ENCODE peak calls at places on chromosomes 13 and 19, in ten cellular contexts. One of them, this sample, is unnamed.

GRCh38 chr13:91398413-91399188 is at the start of gene GPC5:
- DNase-seq in 8988T: peak; percentile 71
- DNase-seq in cortex of kidney: no peak
- DNase-seq in anterior cingulate cortex: peak; percentile 76
- DNase-seq in astrocyte of the spinal cord: peak; percentile 45
- DNase-seq in stimulated activated naive CD4-positive, alpha-beta T cell treated with Interleukin-2 at 50 U/mL for 16 hours: peak; percentile 72
- DNase-seq in stomach: peak; percentile 80
- DNase-seq in PC-9: peak; percentile 74
- DNase-seq in activated CD4-positive, alpha-beta T cell treated with anti-CD3 and anti-CD28 coated beads for 36 hours: peak; percentile 92
- DNase-seq in CD4-positive, alpha-beta T cell: peak; percentile 70
- DNase-seq in this sample: no peak

GRCh38 chr13:76016799-76017198 is 380.7 kb downstream of the LMO7 start:
- DNase-seq in anterior cingulate cortex: no peak
- DNase-seq in cortex of kidney: no peak
- DNase-seq in CD4-positive, alpha-beta T cell: no peak
- DNase-seq in activated CD4-positive, alpha-beta T cell treated with anti-CD3 and anti-CD28 coated beads for 36 hours: peak; percentile 42
- DNase-seq in stimulated activated naive CD4-positive, alpha-beta T cell treated with Interleukin-2 at 50 U/mL for 16 hours: no peak
- DNase-seq in PC-9: peak; percentile 8
- DNase-seq in astrocyte of the spinal cord: peak; percentile 18
- DNase-seq in 8988T: no peak
- DNase-seq in stomach: no peak
- DNase-seq in this sample: peak; percentile 71

GRCh38 chr19:38721977-38722773 is 22.1 kb downstream of the CAPN12 start:
- DNase-seq in 8988T: no peak
- DNase-seq in stimulated activated naive CD4-positive, alpha-beta T cell treated with Interleukin-2 at 50 U/mL for 16 hours: no peak
- DNase-seq in CD4-positive, alpha-beta T cell: no peak
- DNase-seq in cortex of kidney: no peak
- DNase-seq in stomach: peak; percentile 60
- DNase-seq in PC-9: no peak
- DNase-seq in activated CD4-positive, alpha-beta T cell treated with anti-CD3 and anti-CD28 coated beads for 36 hours: no peak
- DNase-seq in anterior cingulate cortex: peak; percentile 91
- DNase-seq in astrocyte of the spinal cord: no peak
- DNase-seq in this sample: no peak

GRCh38 chr19:16366433-16367268 is 42.0 kb downstream of the KLF2 start:
- DNase-seq in stimulated activated naive CD4-positive, alpha-beta T cell treated with Interleukin-2 at 50 U/mL for 16 hours: peak; percentile 32
- DNase-seq in PC-9: no peak
- DNase-seq in CD4-positive, alpha-beta T cell: peak; percentile 33
- DNase-seq in 8988T: no peak
- DNase-seq in cortex of kidney: no peak
- DNase-seq in astrocyte of the spinal cord: no peak
- DNase-seq in stomach: no peak
- DNase-seq in activated CD4-positive, alpha-beta T cell treated with anti-CD3 and anti-CD28 coated beads for 36 hours: peak; percentile 50
- DNase-seq in anterior cingulate cortex: no peak
- DNase-seq in this sample: peak; percentile 66

GRCh38 chr13:30142502-30143211 is 164.7 kb downstream of the KATNAL1 start:
- DNase-seq in stomach: no peak
- DNase-seq in PC-9: peak; percentile 87
- DNase-seq in anterior cingulate cortex: no peak
- DNase-seq in cortex of kidney: no peak
- DNase-seq in activated CD4-positive, alpha-beta T cell treated with anti-CD3 and anti-CD28 coated beads for 36 hours: peak; percentile 66
- DNase-seq in CD4-positive, alpha-beta T cell: no peak
- DNase-seq in stimulated activated naive CD4-positive, alpha-beta T cell treated with Interleukin-2 at 50 U/mL for 16 hours: peak; percentile 8
- DNase-seq in astrocyte of the spinal cord: peak; percentile 98
- DNase-seq in 8988T: no peak
- DNase-seq in this sample: no peak

GRCh38 chr13:108315955-108316354 is 46.4 kb downstream of the TNFSF13B start:
- DNase-seq in PC-9: no peak
- DNase-seq in CD4-positive, alpha-beta T cell: no peak
- DNase-seq in anterior cingulate cortex: no peak
- DNase-seq in stomach: no peak
- DNase-seq in 8988T: no peak
- DNase-seq in stimulated activated naive CD4-positive, alpha-beta T cell treated with Interleukin-2 at 50 U/mL for 16 hours: no peak
- DNase-seq in cortex of kidney: no peak
- DNase-seq in astrocyte of the spinal cord: no peak
- DNase-seq in activated CD4-positive, alpha-beta T cell treated with anti-CD3 and anti-CD28 coated beads for 36 hours: no peak
- DNase-seq in this sample: no peak

GRCh38 chr13:103386341-103386740 is 320.1 kb upstream of the SLC10A2 start:
- DNase-seq in activated CD4-positive, alpha-beta T cell treated with anti-CD3 and anti-CD28 coated beads for 36 hours: no peak
- DNase-seq in anterior cingulate cortex: no peak
- DNase-seq in cortex of kidney: no peak
- DNase-seq in stimulated activated naive CD4-positive, alpha-beta T cell treated with Interleukin-2 at 50 U/mL for 16 hours: no peak
- DNase-seq in astrocyte of the spinal cord: peak; percentile 84
- DNase-seq in stomach: no peak
- DNase-seq in CD4-positive, alpha-beta T cell: no peak
- DNase-seq in 8988T: no peak
- DNase-seq in PC-9: no peak
- DNase-seq in this sample: no peak

GRCh38 chr19:57830071-57830602 is at the start of gene ZNF587B:
- DNase-seq in anterior cingulate cortex: peak; percentile 43
- DNase-seq in astrocyte of the spinal cord: peak; percentile 77
- DNase-seq in activated CD4-positive, alpha-beta T cell treated with anti-CD3 and anti-CD28 coated beads for 36 hours: peak; percentile 64
- DNase-seq in PC-9: peak; percentile 47
- DNase-seq in cortex of kidney: no peak
- DNase-seq in stomach: peak; percentile 51
- DNase-seq in stimulated activated naive CD4-positive, alpha-beta T cell treated with Interleukin-2 at 50 U/mL for 16 hours: no peak
- DNase-seq in CD4-positive, alpha-beta T cell: no peak
- DNase-seq in 8988T: peak; percentile 34
- DNase-seq in this sample: peak; percentile 49

GRCh38 chr19:39124136-39124764 is 1.3 kb upstream of the PAK4 start:
- DNase-seq in stomach: no peak
- DNase-seq in CD4-positive, alpha-beta T cell: no peak
- DNase-seq in activated CD4-positive, alpha-beta T cell treated with anti-CD3 and anti-CD28 coated beads for 36 hours: no peak
- DNase-seq in PC-9: no peak
- DNase-seq in anterior cingulate cortex: no peak
- DNase-seq in stimulated activated naive CD4-positive, alpha-beta T cell treated with Interleukin-2 at 50 U/mL for 16 hours: no peak
- DNase-seq in 8988T: no peak
- DNase-seq in cortex of kidney: no peak
- DNase-seq in astrocyte of the spinal cord: no peak
- DNase-seq in this sample: no peak

GRCh38 chr19:38473201-38473600 is 39.7 kb downstream of the RYR1 start:
- DNase-seq in CD4-positive, alpha-beta T cell: no peak
- DNase-seq in stimulated activated naive CD4-positive, alpha-beta T cell treated with Interleukin-2 at 50 U/mL for 16 hours: no peak
- DNase-seq in cortex of kidney: no peak
- DNase-seq in astrocyte of the spinal cord: no peak
- DNase-seq in stomach: no peak
- DNase-seq in anterior cingulate cortex: no peak
- DNase-seq in PC-9: no peak
- DNase-seq in 8988T: no peak
- DNase-seq in activated CD4-positive, alpha-beta T cell treated with anti-CD3 and anti-CD28 coated beads for 36 hours: no peak
- DNase-seq in this sample: no peak

GRCh38 chr19:56107626-56108351 is 13.3 kb downstream of the ZNF787 start:
- DNase-seq in stimulated activated naive CD4-positive, alpha-beta T cell treated with Interleukin-2 at 50 U/mL for 16 hours: no peak
- DNase-seq in activated CD4-positive, alpha-beta T cell treated with anti-CD3 and anti-CD28 coated beads for 36 hours: no peak
- DNase-seq in PC-9: no peak
- DNase-seq in stomach: peak; percentile 50
- DNase-seq in cortex of kidney: no peak
- DNase-seq in CD4-positive, alpha-beta T cell: no peak
- DNase-seq in anterior cingulate cortex: no peak
- DNase-seq in 8988T: no peak
- DNase-seq in astrocyte of the spinal cord: no peak
- DNase-seq in this sample: no peak

GRCh38 chr19:14475251-14476073 is at the start of gene PTGER1:
- DNase-seq in activated CD4-positive, alpha-beta T cell treated with anti-CD3 and anti-CD28 coated beads for 36 hours: peak; percentile 79
- DNase-seq in stimulated activated naive CD4-positive, alpha-beta T cell treated with Interleukin-2 at 50 U/mL for 16 hours: no peak
- DNase-seq in CD4-positive, alpha-beta T cell: no peak
- DNase-seq in astrocyte of the spinal cord: peak; percentile 23
- DNase-seq in cortex of kidney: no peak
- DNase-seq in anterior cingulate cortex: no peak
- DNase-seq in stomach: no peak
- DNase-seq in PC-9: peak; percentile 43
- DNase-seq in 8988T: peak; percentile 79
- DNase-seq in this sample: no peak

GRCh38 chr13:113506025-113506685 is 15.6 kb upstream of the DCUN1D2 start:
- DNase-seq in 8988T: no peak
- DNase-seq in CD4-positive, alpha-beta T cell: no peak
- DNase-seq in activated CD4-positive, alpha-beta T cell treated with anti-CD3 and anti-CD28 coated beads for 36 hours: no peak
- DNase-seq in stimulated activated naive CD4-positive, alpha-beta T cell treated with Interleukin-2 at 50 U/mL for 16 hours: no peak
- DNase-seq in astrocyte of the spinal cord: no peak
- DNase-seq in PC-9: no peak
- DNase-seq in cortex of kidney: no peak
- DNase-seq in anterior cingulate cortex: no peak
- DNase-seq in stomach: no peak
- DNase-seq in this sample: no peak

GRCh38 chr19:48745208-48745995 is 1.3 kb downstream of the IZUMO1 start:
- DNase-seq in 8988T: no peak
- DNase-seq in PC-9: peak; percentile 47
- DNase-seq in stimulated activated naive CD4-positive, alpha-beta T cell treated with Interleukin-2 at 50 U/mL for 16 hours: peak; percentile 21
- DNase-seq in astrocyte of the spinal cord: peak; percentile 66
- DNase-seq in stomach: peak; percentile 63
- DNase-seq in activated CD4-positive, alpha-beta T cell treated with anti-CD3 and anti-CD28 coated beads for 36 hours: peak; percentile 76
- DNase-seq in cortex of kidney: no peak
- DNase-seq in CD4-positive, alpha-beta T cell: peak; percentile 31
- DNase-seq in anterior cingulate cortex: peak; percentile 56
- DNase-seq in this sample: peak; percentile 85

GRCh38 chr13:25200783-25201182 is 28.7 kb upstream of the AMER2 start:
- DNase-seq in activated CD4-positive, alpha-beta T cell treated with anti-CD3 and anti-CD28 coated beads for 36 hours: no peak
- DNase-seq in anterior cingulate cortex: no peak
- DNase-seq in stomach: no peak
- DNase-seq in PC-9: no peak
- DNase-seq in astrocyte of the spinal cord: no peak
- DNase-seq in cortex of kidney: no peak
- DNase-seq in stimulated activated naive CD4-positive, alpha-beta T cell treated with Interleukin-2 at 50 U/mL for 16 hours: no peak
- DNase-seq in 8988T: no peak
- DNase-seq in CD4-positive, alpha-beta T cell: no peak
- DNase-seq in this sample: no peak

GRCh38 chr13:111216166-111216960 is 101.3 kb downstream of the ARHGEF7 start:
- DNase-seq in CD4-positive, alpha-beta T cell: peak; percentile 32
- DNase-seq in anterior cingulate cortex: no peak
- DNase-seq in cortex of kidney: no peak
- DNase-seq in stimulated activated naive CD4-positive, alpha-beta T cell treated with Interleukin-2 at 50 U/mL for 16 hours: peak; percentile 24
- DNase-seq in 8988T: peak; percentile 54
- DNase-seq in astrocyte of the spinal cord: peak; percentile 43
- DNase-seq in PC-9: peak; percentile 26
- DNase-seq in activated CD4-positive, alpha-beta T cell treated with anti-CD3 and anti-CD28 coated beads for 36 hours: peak; percentile 59
- DNase-seq in stomach: peak; percentile 39
- DNase-seq in this sample: peak; percentile 64

GRCh38 chr13:106599875-106600797 is 32.2 kb upstream of the ARGLU1 start:
- DNase-seq in 8988T: no peak
- DNase-seq in activated CD4-positive, alpha-beta T cell treated with anti-CD3 and anti-CD28 coated beads for 36 hours: no peak
- DNase-seq in cortex of kidney: no peak
- DNase-seq in anterior cingulate cortex: no peak
- DNase-seq in CD4-positive, alpha-beta T cell: no peak
- DNase-seq in astrocyte of the spinal cord: peak; percentile 89
- DNase-seq in PC-9: no peak
- DNase-seq in stomach: no peak
- DNase-seq in stimulated activated naive CD4-positive, alpha-beta T cell treated with Interleukin-2 at 50 U/mL for 16 hours: no peak
- DNase-seq in this sample: no peak

GRCh38 chr19:12937243-12938053 is 961 bp upstream of the CALR start:
- DNase-seq in CD4-positive, alpha-beta T cell: no peak
- DNase-seq in anterior cingulate cortex: no peak
- DNase-seq in stomach: peak; percentile 68
- DNase-seq in stimulated activated naive CD4-positive, alpha-beta T cell treated with Interleukin-2 at 50 U/mL for 16 hours: no peak
- DNase-seq in astrocyte of the spinal cord: no peak
- DNase-seq in PC-9: no peak
- DNase-seq in activated CD4-positive, alpha-beta T cell treated with anti-CD3 and anti-CD28 coated beads for 36 hours: peak; percentile 50
- DNase-seq in cortex of kidney: no peak
- DNase-seq in 8988T: no peak
- DNase-seq in this sample: peak; percentile 90

GRCh38 chr19:39413269-39413902 is 917 bp downstream of the PLEKHG2 start:
- DNase-seq in 8988T: peak; percentile 59
- DNase-seq in stomach: no peak
- DNase-seq in anterior cingulate cortex: no peak
- DNase-seq in cortex of kidney: no peak
- DNase-seq in PC-9: peak; percentile 37
- DNase-seq in CD4-positive, alpha-beta T cell: no peak
- DNase-seq in astrocyte of the spinal cord: peak; percentile 63
- DNase-seq in activated CD4-positive, alpha-beta T cell treated with anti-CD3 and anti-CD28 coated beads for 36 hours: peak; percentile 53
- DNase-seq in stimulated activated naive CD4-positive, alpha-beta T cell treated with Interleukin-2 at 50 U/mL for 16 hours: peak; percentile 34
- DNase-seq in this sample: peak; percentile 46

GRCh38 chr13:109381546-109382180 is 404.7 kb downstream of the IRS2 start:
- DNase-seq in cortex of kidney: no peak
- DNase-seq in PC-9: no peak
- DNase-seq in anterior cingulate cortex: no peak
- DNase-seq in astrocyte of the spinal cord: peak; percentile 85
- DNase-seq in stimulated activated naive CD4-positive, alpha-beta T cell treated with Interleukin-2 at 50 U/mL for 16 hours: no peak
- DNase-seq in 8988T: no peak
- DNase-seq in stomach: no peak
- DNase-seq in activated CD4-positive, alpha-beta T cell treated with anti-CD3 and anti-CD28 coated beads for 36 hours: no peak
- DNase-seq in CD4-positive, alpha-beta T cell: no peak
- DNase-seq in this sample: no peak

GRCh38 chr19:8090932-8091331 is 38.4 kb downstream of the CCL25 start:
- DNase-seq in stimulated activated naive CD4-positive, alpha-beta T cell treated with Interleukin-2 at 50 U/mL for 16 hours: no peak
- DNase-seq in stomach: no peak
- DNase-seq in 8988T: no peak
- DNase-seq in PC-9: no peak
- DNase-seq in astrocyte of the spinal cord: no peak
- DNase-seq in anterior cingulate cortex: no peak
- DNase-seq in CD4-positive, alpha-beta T cell: no peak
- DNase-seq in activated CD4-positive, alpha-beta T cell treated with anti-CD3 and anti-CD28 coated beads for 36 hours: no peak
- DNase-seq in cortex of kidney: no peak
- DNase-seq in this sample: no peak

GRCh38 chr19:11405846-11406643 is 13.1 kb downstream of the RGL3 start:
- DNase-seq in cortex of kidney: no peak
- DNase-seq in anterior cingulate cortex: no peak
- DNase-seq in astrocyte of the spinal cord: no peak
- DNase-seq in stimulated activated naive CD4-positive, alpha-beta T cell treated with Interleukin-2 at 50 U/mL for 16 hours: peak; percentile 14
- DNase-seq in activated CD4-positive, alpha-beta T cell treated with anti-CD3 and anti-CD28 coated beads for 36 hours: peak; percentile 81
- DNase-seq in PC-9: no peak
- DNase-seq in CD4-positive, alpha-beta T cell: no peak
- DNase-seq in stomach: no peak
- DNase-seq in 8988T: no peak
- DNase-seq in this sample: no peak

GRCh38 chr19:29477831-29478577 is 47.8 kb upstream of the VSTM2B start:
- DNase-seq in stomach: no peak
- DNase-seq in anterior cingulate cortex: no peak
- DNase-seq in CD4-positive, alpha-beta T cell: no peak
- DNase-seq in activated CD4-positive, alpha-beta T cell treated with anti-CD3 and anti-CD28 coated beads for 36 hours: no peak
- DNase-seq in 8988T: no peak
- DNase-seq in cortex of kidney: no peak
- DNase-seq in stimulated activated naive CD4-positive, alpha-beta T cell treated with Interleukin-2 at 50 U/mL for 16 hours: no peak
- DNase-seq in PC-9: no peak
- DNase-seq in astrocyte of the spinal cord: no peak
- DNase-seq in this sample: no peak

GRCh38 chr13:57682128-57682716 is 50.7 kb downstream of the PCDH17 start:
- DNase-seq in anterior cingulate cortex: no peak
- DNase-seq in stimulated activated naive CD4-positive, alpha-beta T cell treated with Interleukin-2 at 50 U/mL for 16 hours: no peak
- DNase-seq in 8988T: no peak
- DNase-seq in stomach: no peak
- DNase-seq in PC-9: no peak
- DNase-seq in cortex of kidney: no peak
- DNase-seq in astrocyte of the spinal cord: no peak
- DNase-seq in activated CD4-positive, alpha-beta T cell treated with anti-CD3 and anti-CD28 coated beads for 36 hours: no peak
- DNase-seq in CD4-positive, alpha-beta T cell: no peak
- DNase-seq in this sample: no peak

GRCh38 chr19:17950310-17951150 is 16.4 kb upstream of the KCNN1 start:
- DNase-seq in CD4-positive, alpha-beta T cell: no peak
- DNase-seq in astrocyte of the spinal cord: no peak
- DNase-seq in activated CD4-positive, alpha-beta T cell treated with anti-CD3 and anti-CD28 coated beads for 36 hours: peak; percentile 61
- DNase-seq in cortex of kidney: no peak
- DNase-seq in 8988T: peak; percentile 77
- DNase-seq in PC-9: peak; percentile 37
- DNase-seq in stimulated activated naive CD4-positive, alpha-beta T cell treated with Interleukin-2 at 50 U/mL for 16 hours: peak; percentile 35
- DNase-seq in anterior cingulate cortex: no peak
- DNase-seq in stomach: no peak
- DNase-seq in this sample: peak; percentile 41

GRCh38 chr19:18220632-18221275 is 5.5 kb downstream of the PDE4C start:
- DNase-seq in activated CD4-positive, alpha-beta T cell treated with anti-CD3 and anti-CD28 coated beads for 36 hours: peak; percentile 50
- DNase-seq in PC-9: no peak
- DNase-seq in astrocyte of the spinal cord: no peak
- DNase-seq in CD4-positive, alpha-beta T cell: no peak
- DNase-seq in stomach: no peak
- DNase-seq in anterior cingulate cortex: no peak
- DNase-seq in stimulated activated naive CD4-positive, alpha-beta T cell treated with Interleukin-2 at 50 U/mL for 16 hours: peak; percentile 8
- DNase-seq in 8988T: no peak
- DNase-seq in cortex of kidney: no peak
- DNase-seq in this sample: no peak

This sample was measured in NAMALWA.